ENCODE peak calls at places on chromosomes 7 and 10, in eight cellular contexts. D, M, N, C, V, U, I and E are unnamed samples.
A peak's percentile ranks its signal among the peaks of the same experiment; 100 is the strongest.

GRCh38 chr7:128361463-128362441 is at the start of gene PRRT4:
- DNase-seq in I (peak; percentile 80), V (no peak), U (no peak), C (peak; percentile 40), N (no peak), D (no peak), M (peak; percentile 71), E (no peak)

GRCh38 chr7:102319671-102320070 is 33.0 kb downstream of the SH2B2 start:
- DNase-seq in V (no peak), M (no peak), U (no peak), D (no peak), I (no peak), N (no peak), C (no peak), E (no peak)

GRCh38 chr7:50217961-50218360 is 86.6 kb upstream of the IKZF1 start:
- DNase-seq in U (no peak), C (no peak), V (no peak), M (no peak), D (no peak), N (no peak), I (peak; percentile 29), E (no peak)

GRCh38 chr7:128904381-128905197 is 5.9 kb downstream of the KCP start:
- DNase-seq in C (no peak), I (peak; percentile 73), V (peak; percentile 39), M (peak; percentile 68), D (peak; percentile 52), N (peak; percentile 80), U (no peak), E (peak; percentile 57)

GRCh38 chr7:517848-518629 is 1.6 kb downstream of the PDGFA start:
- DNase-seq in N (peak; percentile 25), I (peak; percentile 63), C (peak; percentile 72), D (peak; percentile 79), V (peak; percentile 67), M (peak; percentile 83), U (no peak), E (peak; percentile 49)

GRCh38 chr7:77691892-77692491 is 4.3 kb upstream of the RSBN1L start:
- DNase-seq in C (peak; percentile 61), U (no peak), N (no peak), I (no peak), M (peak; percentile 38), D (no peak), V (no peak), E (no peak)

GRCh38 chr10:73095479-73096021 is 1.1 kb downstream of the P4HA1 start:
- DNase-seq in D (peak; percentile 83), N (peak; percentile 71), I (peak; percentile 80), C (peak; percentile 36), M (peak; percentile 80), U (no peak), V (peak; percentile 81), E (peak; percentile 80)

GRCh38 chr10:72540193-72540807 is 85.6 kb downstream of the MICU1 start:
- DNase-seq in I (no peak), U (no peak), V (no peak), C (no peak), N (no peak), D (no peak), M (no peak), E (no peak)

GRCh38 chr10:110535958-110536891 is 31.3 kb upstream of the SMC3 start:
- DNase-seq in N (peak; percentile 84), M (no peak), D (peak; percentile 66), V (peak; percentile 80), U (peak; percentile 68), C (peak; percentile 34), I (no peak), E (peak; percentile 92)

GRCh38 chr7:95264225-95264927 is 60.0 kb downstream of the PON1 start:
- DNase-seq in I (no peak), V (peak; percentile 83), N (no peak), C (no peak), M (no peak), D (no peak), U (no peak), E (peak; percentile 52)

GRCh38 chr10:114340816-114341215 is 63.5 kb downstream of the AFAP1L2 start:
- DNase-seq in U (no peak), C (no peak), V (no peak), D (no peak), I (no peak), M (no peak), N (no peak), E (no peak)

GRCh38 chr10:72954596-72955569 is at the start of gene PLA2G12B:
- DNase-seq in U (no peak), I (peak; percentile 69), C (no peak), V (no peak), N (no peak), D (no peak), M (peak; percentile 81), E (no peak)

GRCh38 chr7:135773451-135773850 is 24.8 kb upstream of the FAM180A start:
- DNase-seq in U (no peak), C (no peak), D (no peak), M (peak; percentile 32), V (no peak), I (no peak), N (no peak), E (no peak)

GRCh38 chr7:147711429-147711828 is 879.1 kb upstream of the C7orf33 start:
- DNase-seq in C (no peak), V (no peak), M (no peak), D (no peak), U (no peak), N (no peak), I (no peak), E (no peak)

GRCh38 chr10:32971536-32972091 is 13.6 kb upstream of the ITGB1 start:
- DNase-seq in D (no peak), N (no peak), U (no peak), I (peak; percentile 48), M (peak; percentile 44), V (no peak), C (peak; percentile 36), E (no peak)

GRCh38 chr7:129401228-129401967 is 32.8 kb upstream of the STRIP2 start:
- DNase-seq in C (no peak), U (no peak), I (no peak), M (peak; percentile 9), D (peak; percentile 16), V (no peak), N (no peak), E (no peak)

GRCh38 chr10:110212119-110213006 is 5.0 kb downstream of the MXI1 start:
- DNase-seq in V (no peak), D (no peak), U (no peak), C (peak; percentile 40), I (no peak), N (peak; percentile 55), M (peak; percentile 22), E (no peak)

DNA sequence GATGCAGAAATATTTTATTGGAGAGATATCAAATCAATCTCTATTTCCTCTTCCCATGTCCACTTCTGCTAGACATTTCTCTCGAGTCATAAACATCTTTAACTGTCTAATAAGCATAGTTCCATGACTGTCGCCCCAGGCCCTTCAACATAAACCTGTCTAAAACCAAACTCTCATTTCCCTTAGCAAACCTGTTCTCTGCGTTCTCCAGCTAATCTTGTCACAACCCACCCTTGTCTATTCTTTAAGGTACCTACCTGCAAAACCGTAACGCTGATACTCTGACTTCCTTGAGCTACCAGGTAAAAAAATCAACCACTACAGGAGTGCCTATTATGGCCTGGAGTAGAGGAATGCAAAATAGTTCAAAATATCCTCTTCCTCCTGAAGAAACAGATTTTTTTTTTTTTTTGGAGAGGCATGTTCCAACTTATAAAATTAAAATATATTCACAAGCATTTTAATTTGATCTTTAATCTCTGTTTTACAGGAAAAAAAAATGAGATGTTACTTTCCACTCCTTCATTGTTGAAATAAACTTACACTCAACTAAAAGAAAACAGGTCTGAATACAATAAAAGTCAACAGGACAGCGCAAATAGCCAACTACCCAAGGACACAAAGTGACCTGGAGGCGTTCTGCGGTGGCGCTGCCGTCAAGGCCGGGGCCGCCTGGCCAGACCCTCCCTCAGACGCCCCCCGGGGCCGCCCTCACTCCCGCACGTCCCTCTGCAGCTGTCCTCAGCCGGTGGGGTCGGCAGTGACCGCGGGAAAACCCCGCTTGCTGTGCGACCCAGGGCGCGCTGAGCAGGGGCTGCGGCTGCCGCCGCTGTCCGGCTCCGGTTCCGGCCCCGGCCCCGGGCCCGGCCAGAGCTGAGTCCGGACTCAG is 765 bp downstream of the SLC25A40 start:
- DNase-seq in N (peak; percentile 38), M (no peak), V (peak; percentile 15), D (no peak), C (no peak), I (no peak), U (no peak), E (no peak)
- TF ChIP-seq CTCF in N (no peak), M (no peak), V (no peak), D (no peak), C (no peak), I (no peak), U (no peak), E (no peak)

DNA sequence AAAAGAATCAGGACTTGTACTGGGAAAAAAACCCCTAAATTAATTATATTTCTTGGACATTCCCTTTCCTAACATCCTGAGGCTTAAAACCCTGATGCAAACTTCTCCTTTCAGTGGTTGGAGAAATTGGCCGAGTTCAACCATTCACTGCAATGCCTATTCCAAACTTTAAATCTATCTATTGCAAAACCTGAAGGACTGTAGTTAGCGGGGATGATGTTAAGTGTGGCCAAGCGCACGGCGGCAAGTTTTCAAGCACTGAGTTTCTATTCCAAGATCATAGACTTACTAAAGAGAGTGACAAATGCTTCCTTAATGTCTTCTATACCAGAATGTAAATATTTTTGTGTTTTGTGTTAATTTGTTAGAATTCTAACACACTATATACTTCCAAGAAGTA is 6.6 kb downstream of the EMX2 start:
- DNase-seq in D (peak; percentile 60), V (no peak), C (no peak), U (no peak), I (no peak), N (no peak), M (no peak), E (no peak)
- H3K4me3 ChIP-seq in D (peak overlapping the region; percentile 96), V (no peak overlapping the region), C (no peak overlapping the region), U (peak overlapping the region; percentile 95), I (no peak overlapping the region), N (no peak overlapping the region), M (no peak overlapping the region), E (no peak overlapping the region)

DNA sequence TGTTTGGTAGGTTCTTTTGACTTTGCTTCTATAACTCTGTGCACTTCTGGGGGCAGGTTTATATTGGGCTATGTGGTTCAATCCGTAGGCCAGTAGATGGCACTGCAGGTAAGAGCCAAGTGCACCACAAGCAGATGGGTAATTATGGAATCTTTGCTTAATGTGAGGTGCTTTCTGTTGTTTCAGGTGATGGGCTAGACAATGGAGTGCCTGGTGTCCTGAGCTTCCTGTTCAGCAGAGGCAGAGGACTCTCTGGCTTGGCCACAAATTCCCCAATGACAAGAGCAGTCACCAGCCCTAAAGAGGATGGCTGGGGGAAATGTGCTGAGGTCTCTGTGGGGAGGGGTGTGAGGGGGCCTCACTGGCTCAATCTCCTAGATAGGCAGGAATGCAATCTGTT is 455.0 kb downstream of the CCSER2 start:
- DNase-seq in U (no peak), V (peak; percentile 45), N (peak; percentile 39), D (no peak), I (peak; percentile 62), C (no peak), M (peak; percentile 71), E (peak; percentile 11)
- TF ChIP-seq CTCF in U (peak; percentile 80), V (peak; percentile 76), N (peak; percentile 65), D (no peak), I (peak; percentile 34), C (no peak), M (peak; percentile 79), E (peak; percentile 38)

DNA sequence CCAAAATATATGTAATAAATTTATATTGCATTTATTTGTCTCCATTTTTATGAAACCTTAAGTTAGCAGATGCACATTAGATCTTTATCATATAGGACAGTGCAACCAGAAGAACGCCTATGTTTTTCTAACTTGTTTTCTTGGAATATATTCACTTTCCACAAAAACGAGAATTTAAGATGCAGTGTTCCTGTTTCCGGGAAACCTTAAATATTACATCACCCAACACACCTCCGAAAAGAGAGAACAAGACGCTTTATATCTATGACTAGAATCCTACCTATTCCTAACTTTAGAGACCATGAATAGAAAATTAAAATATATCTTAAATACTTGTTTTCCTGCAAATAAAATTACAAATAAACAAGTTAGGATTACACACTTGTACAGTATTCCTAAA is 1.9 kb downstream of the EZH2 start:
- DNase-seq in V (no peak), M (no peak), U (no peak), N (no peak), C (no peak), I (no peak), D (no peak), E (no peak)
- H3K4me3 ChIP-seq in V (no peak overlapping the region), M (peak overlapping the region; percentile 99), U (peak overlapping the region; percentile 76), N (peak overlapping the region; percentile 80), C (no peak overlapping the region), I (peak overlapping the region; percentile 100), D (peak overlapping the region; percentile 80), E (peak overlapping the region; percentile 81)